ENCODE peak calls at places on chromosomes 16 and 17, in seven cellular contexts. X, A, P, Q, F, W and S are unnamed samples.

GRCh38 chr16:84976644-84977400 is 34.5 kb downstream of the ZDHHC7 start:
- DNase-seq in X (no peak), A (no peak), P (no peak), Q (no peak), F (peak), W (no peak), S (no peak)

GRCh38 chr16:3904875-3905274 is 24.4 kb upstream of the CREBBP start:
- DNase-seq in X (no peak), A (peak), P (no peak), Q (no peak), F (no peak), W (no peak), S (no peak)

GRCh38 chr17:35372846-35373531 is 432 bp downstream of the SLFN11 start:
- DNase-seq in X (peak), A (peak), P (peak), Q (peak), F (peak), W (no peak), S (no peak)

GRCh38 chr17:21058098-21058893 is 15.5 kb upstream of the USP22 start:
- DNase-seq in X (peak), A (no peak), P (no peak), Q (no peak), F (no peak), W (no peak), S (no peak)

GRCh38 chr16:920722-921121 is 50.1 kb downstream of the LMF1 start:
- DNase-seq in X (peak), A (no peak), P (no peak), Q (no peak), F (peak), W (no peak), S (no peak)

GRCh38 chr16:72195609-72196008 is 23.7 kb upstream of the PMFBP1 start:
- DNase-seq in X (no peak), A (no peak), P (no peak), Q (no peak), F (no peak), W (no peak), S (no peak)

GRCh38 chr16:64711026-64711425 is 410.8 kb downstream of the CDH11 start:
- DNase-seq in X (no peak), A (no peak), P (no peak), Q (no peak), F (no peak), W (no peak), S (no peak)

GRCh38 chr17:51653902-51654301 is 393.6 kb downstream of the UTP18 start:
- DNase-seq in X (no peak), A (no peak), P (no peak), Q (peak), F (no peak), W (no peak), S (no peak)

GRCh38 chr16:69937465-69937951 is 13.6 kb upstream of the CLEC18A start:
- DNase-seq in X (no peak), A (no peak), P (no peak), Q (peak), F (no peak), W (no peak), S (no peak)

GRCh38 chr16:88988980-88989791 is 12.2 kb upstream of the CBFA2T3 start:
- DNase-seq in X (no peak), A (no peak), P (no peak), Q (no peak), F (peak), W (no peak), S (no peak)

GRCh38 chr17:9971991-9972390 is 66.9 kb upstream of the RCVRN start:
- DNase-seq in X (peak), A (peak), P (no peak), Q (no peak), F (peak), W (no peak), S (no peak)

GRCh38 chr17:5921919-5922318 is 148.3 kb upstream of the WSCD1 start:
- DNase-seq in X (no peak), A (no peak), P (no peak), Q (peak), F (no peak), W (no peak), S (no peak)

GRCh38 chr17:36566081-36566480 is 21.4 kb downstream of the GGNBP2 start:
- DNase-seq in X (no peak), A (no peak), P (no peak), Q (no peak), F (no peak), W (no peak), S (no peak)

GRCh38 chr17:16068323-16068722 is 68.7 kb downstream of the TTC19 start:
- DNase-seq in X (peak), A (no peak), P (no peak), Q (no peak), F (no peak), W (no peak), S (no peak)

GRCh38 chr17:17484451-17484899 is 7.7 kb downstream of the MED9 start:
- DNase-seq in X (peak), A (no peak), P (no peak), Q (no peak), F (no peak), W (no peak), S (no peak)

GRCh38 chr16:10557750-10558149 is 22.6 kb downstream of the EMP2 start:
- DNase-seq in X (no peak), A (no peak), P (no peak), Q (no peak), F (no peak), W (no peak), S (no peak)

GRCh38 chr16:537415-538335 is 10.2 kb downstream of the CAPN15 start:
- DNase-seq in X (no peak), A (no peak), P (no peak), Q (no peak), F (no peak), W (no peak), S (no peak)

GRCh38 chr17:64020068-64020766 is at the start of gene ICAM2:
- DNase-seq in X (no peak), A (no peak), P (peak), Q (no peak), F (peak), W (peak), S (no peak)

GRCh38 chr17:64170286-64170685 is 40.3 kb upstream of the ERN1 start:
- DNase-seq in X (no peak), A (no peak), P (no peak), Q (no peak), F (no peak), W (no peak), S (no peak)

GRCh38 chr16:69440236-69440635 is 15.8 kb downstream of the CYB5B start:
- DNase-seq in X (no peak), A (no peak), P (no peak), Q (no peak), F (no peak), W (no peak), S (no peak)

GRCh38 chr17:17947966-17948365 is 24.2 kb downstream of the TOM1L2 start:
- DNase-seq in X (peak), A (no peak), P (no peak), Q (no peak), F (no peak), W (no peak), S (no peak)

GRCh38 chr16:8975039-8975438 is 11.3 kb upstream of the USP7 start:
- DNase-seq in X (no peak), A (no peak), P (no peak), Q (no peak), F (no peak), W (no peak), S (no peak)

GRCh38 chr17:74373838-74374606 is 6.7 kb downstream of the GPR142 start:
- DNase-seq in X (no peak), A (no peak), P (no peak), Q (no peak), F (no peak), W (peak), S (peak)

GRCh38 chr16:8907096-8907495 is 24.9 kb downstream of the LITAFD start:
- DNase-seq in X (no peak), A (no peak), P (no peak), Q (no peak), F (no peak), W (no peak), S (no peak)

GRCh38 chr16:10598157-10598556 is 17.8 kb upstream of the EMP2 start:
- DNase-seq in X (no peak), A (peak), P (no peak), Q (no peak), F (peak), W (no peak), S (no peak)

GRCh38 chr17:71339219-71339618 is 781.6 kb upstream of the SOX9 start:
- DNase-seq in X (no peak), A (no peak), P (no peak), Q (no peak), F (no peak), W (no peak), S (no peak)

GRCh38 chr16:3092501-3092991 is 6.5 kb downstream of the ZSCAN10 start:
- DNase-seq in X (no peak), A (no peak), P (no peak), Q (no peak), F (no peak), W (no peak), S (no peak)

GRCh38 chr17:82304826-82305726 is 12.3 kb downstream of the CD7 start:
- DNase-seq in X (no peak), A (no peak), P (no peak), Q (no peak), F (no peak), W (no peak), S (no peak)

GRCh38 chr17:46977348-46977747 is 1.7 kb downstream of the RPRML start:
- DNase-seq in X (peak), A (peak), P (no peak), Q (peak), F (no peak), W (peak), S (peak)

GRCh38 chr17:14922421-14922820 is 342.7 kb downstream of the PMP22 start:
- DNase-seq in X (peak), A (no peak), P (no peak), Q (no peak), F (no peak), W (no peak), S (no peak)

GRCh38 chr16:49515016-49515415 is 141.4 kb downstream of the C16orf78 start:
- DNase-seq in X (no peak), A (no peak), P (no peak), Q (no peak), F (no peak), W (no peak), S (no peak)

GRCh38 chr16:11162571-11163268 is 93.3 kb downstream of the SOCS1 start:
- DNase-seq in X (no peak), A (no peak), P (no peak), Q (no peak), F (peak), W (no peak), S (no peak)